ENCODE peak calls at places on chromosomes 4 and X, in four cellular contexts. E, G, O and L are unnamed samples.
A peak's percentile ranks its signal among the peaks of the same experiment; 100 is the strongest.

GRCh38 chr4:6087669-6088068 is 69.4 kb upstream of the C4orf50 start:
- DNase-seq in E (peak; percentile 28), G (peak; percentile 65), O (no peak), L (no peak)

GRCh38 chrX:129961180-129962083 is 21.0 kb upstream of the BCORL1 start:
- DNase-seq in E (no peak), G (peak; percentile 76), O (peak; percentile 64), L (no peak)

GRCh38 chrX:106783716-106784115 is 18.8 kb upstream of the TBC1D8B start:
- DNase-seq in E (no peak), G (no peak), O (no peak), L (no peak)

GRCh38 chr4:6390357-6390756 is 82.1 kb downstream of the PPP2R2C start:
- DNase-seq in E (no peak), G (no peak), O (no peak), L (no peak)

GRCh38 chrX:153970398-153971123 is 1.1 kb downstream of the HCFC1 start:
- DNase-seq in E (peak; percentile 71), G (no peak), O (no peak), L (no peak)

GRCh38 chr4:88865051-88865450 is 167.4 kb upstream of the NAP1L5 start:
- DNase-seq in E (peak; percentile 7), G (no peak), O (no peak), L (no peak)

GRCh38 chrX:153557618-153558017 is 40.2 kb downstream of the ATP2B3 start:
- DNase-seq in E (no peak), G (no peak), O (no peak), L (no peak)

GRCh38 chr4:36385951-36386561 is 104.6 kb downstream of the DTHD1 start:
- DNase-seq in E (no peak), G (no peak), O (no peak), L (no peak)

GRCh38 chrX:150362599-150363481 is at the start of gene MAMLD1:
- DNase-seq in E (peak; percentile 84), G (peak; percentile 80), O (peak; percentile 69), L (no peak)

GRCh38 chr4:61068745-61069144 is 131.4 kb upstream of the ADGRL3 start:
- DNase-seq in E (peak; percentile 15), G (no peak), O (no peak), L (no peak)

GRCh38 chr4:123977623-123978022 is 581.0 kb downstream of the SPRY1 start:
- DNase-seq in E (peak; percentile 26), G (no peak), O (no peak), L (no peak)

GRCh38 chrX:140710710-140711109 is 1.2 kb downstream of the LINC00632 start:
- DNase-seq in E (no peak), G (no peak), O (no peak), L (no peak)

GRCh38 chr4:54746228-54746627 is 88.5 kb downstream of the KIT start:
- DNase-seq in E (no peak), G (no peak), O (no peak), L (no peak)

GRCh38 chr4:10924274-10924673 is 239.7 kb upstream of the CLNK start:
- DNase-seq in E (no peak), G (no peak), O (no peak), L (no peak)

GRCh38 chrX:39848900-39849299 is 248.9 kb downstream of the BCOR start:
- DNase-seq in E (peak; percentile 95), G (no peak), O (no peak), L (peak; percentile 76)

GRCh38 chr4:166064706-166065105 is 191.7 kb downstream of the TLL1 start:
- DNase-seq in E (no peak), G (no peak), O (no peak), L (no peak)

GRCh38 chrX:9278475-9279270 is 186.2 kb upstream of the TBL1X start:
- DNase-seq in E (peak; percentile 46), G (no peak), O (no peak), L (no peak)

GRCh38 chr4:148800943-148801342 is 358.7 kb upstream of the NR3C2 start:
- DNase-seq in E (no peak), G (no peak), O (no peak), L (no peak)

GRCh38 chrX:12080265-12080664 is 58.0 kb upstream of the FRMPD4 start:
- DNase-seq in E (peak; percentile 55), G (no peak), O (no peak), L (peak; percentile 7)

GRCh38 chrX:22246620-22247019 is 26.1 kb upstream of the CBLL2 start:
- DNase-seq in E (peak; percentile 23), G (no peak), O (no peak), L (no peak)

GRCh38 chr4:48191758-48192157 is 57.7 kb upstream of the TXK start:
- DNase-seq in E (no peak), G (no peak), O (no peak), L (no peak)

GRCh38 chr4:77284036-77284435 is 127.0 kb downstream of the CCNG2 start:
- DNase-seq in E (no peak), G (no peak), O (no peak), L (no peak)

GRCh38 chr4:122775987-122776836 is 43.7 kb downstream of the BBS12 start:
- DNase-seq in E (no peak), G (no peak), O (no peak), L (no peak)

GRCh38 chr4:67587156-67587555 is 28.6 kb downstream of the STAP1 start:
- DNase-seq in E (no peak), G (no peak), O (no peak), L (no peak)

GRCh38 chrX:156004740-156005139 is 7.2 kb downstream of the IL9R start:
- DNase-seq in E (no peak), G (no peak), O (no peak), L (no peak)

GRCh38 chr4:110620352-110621327 is 2.2 kb downstream of the PITX2 start:
- DNase-seq in E (no peak), G (peak; percentile 45), O (no peak), L (no peak)

GRCh38 chrX:106415276-106415895 is 196.4 kb upstream of the RADX start:
- DNase-seq in E (peak; percentile 13), G (no peak), O (no peak), L (no peak)

GRCh38 chr4:10045481-10045880 is 24.2 kb upstream of the SLC2A9 start:
- DNase-seq in E (peak; percentile 20), G (no peak), O (no peak), L (no peak)

GRCh38 chr4:177951026-177951425 is 508.8 kb upstream of the AGA start:
- DNase-seq in E (no peak), G (no peak), O (no peak), L (no peak)

GRCh38 chr4:15396157-15396800 is 31.6 kb upstream of the C1QTNF7 start:
- DNase-seq in E (peak; percentile 48), G (no peak), O (no peak), L (no peak)

GRCh38 chrX:1137531-1137930 is 74.9 kb downstream of the CRLF2 start:
- DNase-seq in E (no peak), G (no peak), O (no peak), L (no peak)

GRCh38 chrX:103913356-103914020 is 48.9 kb upstream of the TMSB15B start:
- DNase-seq in E (peak; percentile 8), G (no peak), O (no peak), L (no peak)

GRCh38 chrX:69305333-69306062 is 140.2 kb upstream of the PJA1 start:
- DNase-seq in E (no peak), G (no peak), O (no peak), L (no peak)

GRCh38 chrX:53714580-53715335 is 28.2 kb upstream of the HUWE1 start:
- DNase-seq in E (peak; percentile 57), G (no peak), O (peak; percentile 19), L (no peak)

GRCh38 chrX:134933248-134933647 is 57.5 kb upstream of the SMIM10 start:
- DNase-seq in E (no peak), G (no peak), O (no peak), L (no peak)

DNA sequence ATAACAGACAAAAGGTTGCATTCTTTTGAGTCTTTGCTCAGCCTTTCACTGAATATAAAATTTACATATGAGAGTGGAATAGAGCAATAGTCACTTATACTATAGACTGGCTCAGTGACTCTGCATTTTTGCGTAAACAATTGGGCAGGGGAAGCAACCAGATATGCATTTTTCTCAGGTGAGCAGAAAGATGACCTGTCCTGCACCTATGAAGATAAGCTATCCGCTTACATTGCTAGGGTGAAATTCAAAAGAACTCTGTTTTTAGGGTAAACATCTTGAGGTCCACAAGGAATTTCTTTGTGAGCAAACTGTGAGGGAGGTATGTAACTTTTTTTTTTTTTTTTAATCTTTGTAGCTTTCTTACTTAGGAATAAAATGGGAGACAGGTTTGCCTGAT is 602.4 kb upstream of the PRKX start:
- DNase-seq in E (no peak), G (no peak), O (no peak), L (no peak)
- H3K27me3 ChIP-seq in E (no peaks in the 10 kb centered on the region), G (no peaks in the 10 kb centered on the region), O (no peaks in the 10 kb centered on the region), L (no peaks in the 10 kb centered on the region)

GRCh38 chr4:25590171-25590570 is 65.5 kb upstream of the SLC34A2 start:
- DNase-seq in E (no peak), G (no peak), O (no peak), L (no peak)

GRCh38 chr4:25588211-25588610 is 67.4 kb upstream of the SLC34A2 start:
- DNase-seq in E (no peak), G (no peak), O (no peak), L (no peak)

GRCh38 chr4:25592670-25593069 is 63.0 kb upstream of the SLC34A2 start:
- DNase-seq in E (no peak), G (no peak), O (no peak), L (no peak)
- H3K4me3 ChIP-seq in E (no peak overlapping the region), G (no peak overlapping the region), O (no peak overlapping the region), L (no peak overlapping the region)

DNA sequence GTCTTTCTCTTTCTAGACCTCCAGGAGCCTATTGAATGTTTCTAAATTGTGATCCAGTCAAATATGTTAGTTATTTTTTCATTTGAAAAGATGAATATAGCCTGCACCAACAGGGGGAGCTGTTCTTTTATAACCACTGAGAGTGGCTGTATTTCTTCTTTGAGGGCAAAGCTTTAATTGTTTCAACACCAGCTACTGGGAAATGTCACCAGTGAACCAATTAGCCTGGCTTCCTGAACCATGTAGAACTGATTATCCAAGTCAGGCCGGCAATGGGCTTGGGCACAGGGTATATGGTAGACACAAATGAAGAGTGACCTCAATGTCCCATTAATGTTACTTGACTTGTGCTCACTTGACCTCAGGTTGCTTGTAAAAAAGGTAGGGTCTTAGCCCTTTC is 4.8 kb upstream of the DAPP1 start:
- DNase-seq in E (peak; percentile 20), G (no peak), O (peak; percentile 32), L (no peak)
- TF ChIP-seq CTCF in E (peak; percentile 52), G (peak; percentile 68), O (peak; percentile 33), L (peak; percentile 46)

GRCh38 chrX:144627947-144628346 is 619.4 kb upstream of the SPANXN1 start:
- DNase-seq in E (no peak), G (no peak), O (no peak), L (no peak)
- H3K27me3 ChIP-seq in E (no peaks in the 10 kb centered on the region), G (no peaks in the 10 kb centered on the region), O (no peaks in the 10 kb centered on the region), L (no peaks in the 10 kb centered on the region)

DNA sequence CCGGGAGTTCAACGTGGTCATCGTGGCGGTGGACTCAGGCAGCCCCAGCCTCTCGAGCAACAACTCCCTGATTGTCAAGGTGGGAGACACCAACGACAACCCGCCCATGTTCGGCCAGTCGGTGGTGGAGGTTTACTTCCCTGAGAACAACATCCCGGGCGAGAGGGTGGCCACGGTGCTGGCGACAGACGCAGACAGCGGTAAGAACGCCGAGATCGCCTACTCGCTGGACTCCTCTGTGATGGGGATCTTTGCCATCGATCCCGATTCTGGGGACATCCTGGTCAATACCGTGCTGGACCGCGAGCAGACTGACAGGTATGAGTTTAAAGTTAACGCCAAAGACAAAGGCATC is 2.7 kb downstream of the PCDH7 start:
- DNase-seq in E (no peak), G (no peak), O (no peak), L (no peak)
- H3K4me3 ChIP-seq in E (peak overlapping the region; percentile 78), G (no peak overlapping the region), O (no peak overlapping the region), L (peak overlapping the region; percentile 87)